ENCODE peak calls at places on chromosome 7, in nine cellular contexts. One of them, this sample, is unnamed.

GRCh38 chr7:75732764-75733630 is 5.7 kb downstream of the HIP1 start:
- DNase-seq in breast epithelium: no peak
- DNase-seq in NCI-H748 treated with DMSO at 0.1 percent for 48 hours: no peak
- DNase-seq in RCC 7860: peak
- DNase-seq in fibroblast of mammary gland: peak
- DNase-seq in Right ventricle myocardium superior: no peak
- DNase-seq in stomach: no peak
- DNase-seq in C1 segment of cervical spinal cord: no peak
- DNase-seq in colonic mucosa: no peak
- DNase-seq in this sample: no peak

GRCh38 chr7:137081694-137082093 is 213.2 kb downstream of the CHRM2 start:
- DNase-seq in colonic mucosa: peak
- DNase-seq in stomach: peak
- DNase-seq in NCI-H748 treated with DMSO at 0.1 percent for 48 hours: no peak
- DNase-seq in RCC 7860: no peak
- DNase-seq in C1 segment of cervical spinal cord: no peak
- DNase-seq in fibroblast of mammary gland: peak
- DNase-seq in breast epithelium: no peak
- DNase-seq in Right ventricle myocardium superior: peak
- DNase-seq in this sample: no peak

GRCh38 chr7:36037121-36037662 is 115.9 kb upstream of the EEPD1 start:
- DNase-seq in Right ventricle myocardium superior: peak
- DNase-seq in colonic mucosa: peak
- DNase-seq in NCI-H748 treated with DMSO at 0.1 percent for 48 hours: no peak
- DNase-seq in stomach: peak
- DNase-seq in fibroblast of mammary gland: peak
- DNase-seq in RCC 7860: peak
- DNase-seq in C1 segment of cervical spinal cord: no peak
- DNase-seq in breast epithelium: peak
- DNase-seq in this sample: peak

GRCh38 chr7:11533229-11533820 is 298.7 kb downstream of the THSD7A start:
- DNase-seq in RCC 7860: no peak
- DNase-seq in colonic mucosa: no peak
- DNase-seq in breast epithelium: no peak
- DNase-seq in C1 segment of cervical spinal cord: no peak
- DNase-seq in NCI-H748 treated with DMSO at 0.1 percent for 48 hours: peak
- DNase-seq in Right ventricle myocardium superior: no peak
- DNase-seq in fibroblast of mammary gland: peak
- DNase-seq in stomach: no peak
- DNase-seq in this sample: no peak

GRCh38 chr7:135801045-135801693 is 52.6 kb upstream of the FAM180A start:
- DNase-seq in C1 segment of cervical spinal cord: no peak
- DNase-seq in fibroblast of mammary gland: peak
- DNase-seq in breast epithelium: no peak
- DNase-seq in stomach: no peak
- DNase-seq in RCC 7860: peak
- DNase-seq in Right ventricle myocardium superior: no peak
- DNase-seq in NCI-H748 treated with DMSO at 0.1 percent for 48 hours: peak
- DNase-seq in colonic mucosa: peak
- DNase-seq in this sample: peak

GRCh38 chr7:16989883-16990413 is 108.2 kb upstream of the AGR3 start:
- DNase-seq in stomach: peak
- DNase-seq in fibroblast of mammary gland: peak
- DNase-seq in NCI-H748 treated with DMSO at 0.1 percent for 48 hours: peak
- DNase-seq in C1 segment of cervical spinal cord: peak
- DNase-seq in RCC 7860: peak
- DNase-seq in breast epithelium: peak
- DNase-seq in colonic mucosa: peak
- DNase-seq in Right ventricle myocardium superior: peak
- DNase-seq in this sample: peak

GRCh38 chr7:73556208-73557107 is 1.0 kb downstream of the BCL7B start:
- DNase-seq in breast epithelium: no peak
- DNase-seq in colonic mucosa: no peak
- DNase-seq in NCI-H748 treated with DMSO at 0.1 percent for 48 hours: no peak
- DNase-seq in fibroblast of mammary gland: no peak
- DNase-seq in stomach: no peak
- DNase-seq in RCC 7860: no peak
- DNase-seq in C1 segment of cervical spinal cord: no peak
- DNase-seq in Right ventricle myocardium superior: no peak
- DNase-seq in this sample: no peak

GRCh38 chr7:2086229-2086628 is 146.5 kb downstream of the MAD1L1 start:
- DNase-seq in fibroblast of mammary gland: no peak
- DNase-seq in RCC 7860: no peak
- DNase-seq in breast epithelium: no peak
- DNase-seq in NCI-H748 treated with DMSO at 0.1 percent for 48 hours: no peak
- DNase-seq in Right ventricle myocardium superior: peak
- DNase-seq in C1 segment of cervical spinal cord: no peak
- DNase-seq in colonic mucosa: no peak
- DNase-seq in stomach: no peak
- DNase-seq in this sample: no peak

GRCh38 chr7:26397326-26397725 is 105.7 kb downstream of the SNX10 start:
- DNase-seq in colonic mucosa: no peak
- DNase-seq in stomach: no peak
- DNase-seq in C1 segment of cervical spinal cord: peak
- DNase-seq in RCC 7860: peak
- DNase-seq in NCI-H748 treated with DMSO at 0.1 percent for 48 hours: no peak
- DNase-seq in breast epithelium: no peak
- DNase-seq in Right ventricle myocardium superior: no peak
- DNase-seq in fibroblast of mammary gland: no peak
- DNase-seq in this sample: no peak

GRCh38 chr7:97006146-97006950 is 995 bp downstream of the DLX6 start:
- DNase-seq in fibroblast of mammary gland: peak
- DNase-seq in colonic mucosa: no peak
- DNase-seq in RCC 7860: no peak
- DNase-seq in C1 segment of cervical spinal cord: no peak
- DNase-seq in NCI-H748 treated with DMSO at 0.1 percent for 48 hours: no peak
- DNase-seq in Right ventricle myocardium superior: no peak
- DNase-seq in breast epithelium: no peak
- DNase-seq in stomach: peak
- DNase-seq in this sample: no peak

GRCh38 chr7:28858206-28858605 is 99.9 kb downstream of the TRIL start:
- DNase-seq in C1 segment of cervical spinal cord: no peak
- DNase-seq in colonic mucosa: no peak
- DNase-seq in stomach: no peak
- DNase-seq in breast epithelium: no peak
- DNase-seq in Right ventricle myocardium superior: no peak
- DNase-seq in RCC 7860: peak
- DNase-seq in fibroblast of mammary gland: peak
- DNase-seq in NCI-H748 treated with DMSO at 0.1 percent for 48 hours: no peak
- DNase-seq in this sample: no peak

GRCh38 chr7:140035400-140036223 is 27.1 kb downstream of the PARP12 start:
- DNase-seq in Right ventricle myocardium superior: no peak
- DNase-seq in breast epithelium: no peak
- DNase-seq in RCC 7860: peak
- DNase-seq in NCI-H748 treated with DMSO at 0.1 percent for 48 hours: no peak
- DNase-seq in stomach: no peak
- DNase-seq in fibroblast of mammary gland: peak
- DNase-seq in colonic mucosa: no peak
- DNase-seq in C1 segment of cervical spinal cord: no peak
- DNase-seq in this sample: no peak

GRCh38 chr7:45399069-45399468 is 175.1 kb upstream of the ADCY1 start:
- DNase-seq in colonic mucosa: no peak
- DNase-seq in breast epithelium: no peak
- DNase-seq in fibroblast of mammary gland: no peak
- DNase-seq in RCC 7860: no peak
- DNase-seq in Right ventricle myocardium superior: no peak
- DNase-seq in NCI-H748 treated with DMSO at 0.1 percent for 48 hours: no peak
- DNase-seq in C1 segment of cervical spinal cord: no peak
- DNase-seq in stomach: no peak
- DNase-seq in this sample: no peak

GRCh38 chr7:111931016-111931517 is 275.1 kb downstream of the DOCK4 start:
- DNase-seq in colonic mucosa: no peak
- DNase-seq in stomach: no peak
- DNase-seq in Right ventricle myocardium superior: no peak
- DNase-seq in breast epithelium: no peak
- DNase-seq in NCI-H748 treated with DMSO at 0.1 percent for 48 hours: no peak
- DNase-seq in fibroblast of mammary gland: peak
- DNase-seq in C1 segment of cervical spinal cord: no peak
- DNase-seq in RCC 7860: no peak
- DNase-seq in this sample: no peak

GRCh38 chr7:121000091-121000983 is 11.8 kb downstream of the CPED1 start:
- DNase-seq in RCC 7860: no peak
- DNase-seq in colonic mucosa: no peak
- DNase-seq in NCI-H748 treated with DMSO at 0.1 percent for 48 hours: no peak
- DNase-seq in fibroblast of mammary gland: peak
- DNase-seq in C1 segment of cervical spinal cord: no peak
- DNase-seq in breast epithelium: no peak
- DNase-seq in Right ventricle myocardium superior: no peak
- DNase-seq in stomach: no peak
- DNase-seq in this sample: no peak